ENCODE peak calls at places on chromosomes 2 and 18, in ten cellular contexts. I is GM12878, K is tibial nerve, S is upper lobe of right lung, Z is IMR-90, V is HFF-Myc, E is GM12865, O is fibroblast of the aortic adventitia, W is astrocyte, J is lower lobe of right lung. H is an unnamed sample.

GRCh38 chr18:63307555-63308200 is 11.9 kb downstream of the BCL2 start:
- DNase-seq in I (no peak), K (no peak), S (no peak), Z (no peak), V (no peak), E (no peak), O (no peak), W (peak), J (no peak), H (no peak)

GRCh38 chr18:8754995-8755955 is 49.9 kb downstream of the MTCL1 start:
- DNase-seq in I (peak), K (no peak), S (no peak), Z (peak), V (peak), E (peak), O (no peak), W (peak), J (no peak), H (no peak)

GRCh38 chr2:212892193-212892592 is 259.2 kb downstream of the IKZF2 start:
- DNase-seq in I (no peak), K (no peak), S (no peak), Z (peak), V (no peak), E (peak), O (peak), W (peak), J (no peak), H (peak)

GRCh38 chr2:122340246-122340645 is 584.8 kb downstream of the TSN start:
- DNase-seq in I (peak), K (no peak), S (no peak), Z (no peak), V (no peak), E (peak), O (no peak), W (no peak), J (no peak), H (peak)

GRCh38 chr2:102063360-102063947 is 71.7 kb downstream of the IL1R2 start:
- DNase-seq in I (no peak), K (no peak), S (peak), Z (peak), V (no peak), E (no peak), O (peak), W (peak), J (peak), H (no peak)

GRCh38 chr2:174510583-174511189 is 23.9 kb upstream of the GPR155 start:
- DNase-seq in I (no peak), K (no peak), S (no peak), Z (peak), V (peak), E (peak), O (no peak), W (peak), J (no peak), H (peak)

GRCh38 chr18:34055227-34055626 is 169.5 kb downstream of the NOL4 start:
- DNase-seq in I (no peak), K (no peak), S (no peak), Z (no peak), V (no peak), E (no peak), O (no peak), W (no peak), J (no peak), H (no peak)

GRCh38 chr2:45813003-45813601 is 161.6 kb downstream of the PRKCE start:
- DNase-seq in I (no peak), K (no peak), S (no peak), Z (peak), V (peak), E (no peak), O (peak), W (peak), J (no peak), H (no peak)

GRCh38 chr2:240886678-240887574 is 9.0 kb downstream of the MAB21L4 start:
- DNase-seq in I (no peak), K (no peak), S (peak), Z (no peak), V (no peak), E (no peak), O (no peak), W (no peak), J (peak), H (no peak)

GRCh38 chr2:240374085-240374907 is 61.2 kb upstream of the GPC1 start:
- DNase-seq in I (no peak), K (no peak), S (peak), Z (peak), V (peak), E (no peak), O (peak), W (peak), J (peak), H (peak)

GRCh38 chr2:123518387-123518786 is 506.7 kb upstream of the CNTNAP5 start:
- DNase-seq in I (no peak), K (no peak), S (no peak), Z (no peak), V (no peak), E (no peak), O (peak), W (no peak), J (no peak), H (peak)

GRCh38 chr2:136098441-136098840 is 19.5 kb downstream of the CXCR4 start:
- DNase-seq in I (no peak), K (no peak), S (no peak), Z (no peak), V (no peak), E (no peak), O (no peak), W (no peak), J (no peak), H (no peak)

GRCh38 chr18:23871410-23871809 is 143.1 kb upstream of the TTC39C start:
- DNase-seq in I (peak), K (no peak), S (no peak), Z (no peak), V (no peak), E (peak), O (no peak), W (peak), J (no peak), H (peak)

GRCh38 chr18:7524786-7525185 is 42.3 kb upstream of the PTPRM start:
- DNase-seq in I (no peak), K (no peak), S (no peak), Z (no peak), V (no peak), E (no peak), O (peak), W (no peak), J (no peak), H (no peak)

DNA sequence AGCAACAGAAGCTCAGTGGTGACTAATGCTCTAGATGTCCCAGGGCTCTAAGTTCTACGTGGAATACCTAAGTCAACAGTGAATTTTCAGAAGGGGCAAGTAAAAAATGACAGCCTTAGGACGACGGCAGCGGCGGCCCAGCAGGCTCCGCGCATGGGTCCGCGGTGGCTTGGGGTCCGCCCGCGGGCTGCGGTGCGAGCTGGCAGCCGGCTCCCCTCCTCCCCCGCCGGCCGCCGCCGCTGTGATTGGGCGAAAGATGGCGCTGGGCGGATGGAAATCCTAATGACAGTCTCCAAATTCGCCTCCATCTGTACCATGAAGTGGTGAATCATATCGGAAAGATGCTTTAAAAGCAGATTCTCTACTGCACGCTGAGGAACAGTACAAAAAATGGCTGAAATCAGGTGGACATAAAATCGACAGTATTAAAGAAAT is 74.7 kb downstream of the HNRNPLL start:
- DNase-seq in I (no peak), K (no peak), S (peak), Z (peak), V (no peak), E (peak), O (peak), W (peak), J (no peak), H (peak)
- TF ChIP-seq CTCF in I (no peak), K (no peak), S (no peak), Z (no peak), V (no peak), E (no peak), O (no peak), W (no peak), J (no peak), H (no peak)

GRCh38 chr2:10382313-10383061 is 65.6 kb downstream of the ODC1 start:
- DNase-seq in I (peak), K (no peak), S (peak), Z (no peak), V (no peak), E (peak), O (no peak), W (no peak), J (peak), H (no peak)
- H3K4me3 ChIP-seq in I (no peak), K (no peak), S (peak), Z (no peak), V (no peak), E (peak), O (no peak), W (no peak), J (peak), H (no peak)

DNA sequence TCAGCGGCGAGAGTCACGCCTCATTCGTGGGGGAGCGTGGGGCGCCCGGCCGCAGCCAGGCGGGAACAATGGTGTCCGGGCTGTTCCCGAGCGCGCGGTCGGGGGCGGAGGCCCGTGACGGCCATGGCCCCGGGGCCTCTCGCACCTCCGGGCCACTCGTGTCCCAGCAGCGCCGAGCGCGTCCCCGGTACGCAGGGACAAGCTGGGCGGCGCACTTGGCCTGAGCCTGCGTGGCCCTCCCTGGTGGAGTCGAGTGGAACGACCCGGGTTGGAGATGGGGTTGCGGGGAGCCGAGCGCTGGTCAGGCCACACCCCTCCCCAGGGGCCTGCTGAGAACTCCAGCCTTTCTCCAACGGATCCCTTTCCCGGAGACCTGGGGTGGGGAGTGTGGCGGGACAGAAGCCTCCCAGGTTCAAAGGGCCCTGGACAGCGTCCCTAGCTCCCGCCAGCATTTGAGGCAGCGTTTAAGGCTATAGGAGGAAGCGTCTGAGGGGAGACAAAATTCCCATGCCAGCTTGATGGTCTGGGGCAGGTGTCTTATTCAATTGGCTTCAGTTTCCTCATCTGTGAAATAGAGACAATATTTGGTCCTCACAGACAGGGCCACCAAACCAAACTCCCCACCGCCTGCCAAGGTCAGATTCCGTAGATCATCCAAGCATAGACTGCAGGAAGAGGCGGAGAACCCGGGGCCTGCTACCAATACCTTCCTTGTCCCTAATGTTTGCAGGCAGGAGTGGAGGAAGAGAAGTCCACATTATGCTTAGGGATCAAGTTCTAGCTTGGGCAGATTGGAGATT is 545 bp downstream of the CNDP2 start:
- DNase-seq in I (no peak), K (no peak), S (peak), Z (peak), V (no peak), E (peak), O (peak), W (peak), J (peak), H (peak)
- TF ChIP-seq CTCF in I (no peak), K (peak), S (peak), Z (no peak), V (no peak), E (no peak), O (peak), W (no peak), J (peak), H (no peak)

GRCh38 chr2:216634317-216635148 is 1.3 kb downstream of the IGFBP2 start:
- DNase-seq in I (no peak), K (no peak), S (no peak), Z (no peak), V (no peak), E (no peak), O (no peak), W (no peak), J (no peak), H (no peak)

GRCh38 chr2:216636570-216637450 is 3.6 kb downstream of the IGFBP2 start:
- DNase-seq in I (no peak), K (no peak), S (no peak), Z (peak), V (peak), E (no peak), O (no peak), W (peak), J (peak), H (peak)

GRCh38 chr2:216635701-216636541 is 2.7 kb downstream of the IGFBP2 start:
- DNase-seq in I (no peak), K (no peak), S (no peak), Z (no peak), V (no peak), E (no peak), O (no peak), W (peak), J (no peak), H (no peak)

GRCh38 chr2:216633616-216634316 is 546 bp downstream of the IGFBP2 start:
- DNase-seq in I (no peak), K (no peak), S (no peak), Z (no peak), V (no peak), E (no peak), O (no peak), W (no peak), J (no peak), H (no peak)

GRCh38 chr2:216635171-216635570 is 2.0 kb downstream of the IGFBP2 start:
- DNase-seq in I (no peak), K (no peak), S (no peak), Z (no peak), V (no peak), E (no peak), O (no peak), W (no peak), J (no peak), H (no peak)
- H3K4me3 ChIP-seq in I (no peak), K (no peak), S (peak), Z (no peak), V (peak), E (no peak), O (no peak), W (peak), J (peak), H (peak)

DNA sequence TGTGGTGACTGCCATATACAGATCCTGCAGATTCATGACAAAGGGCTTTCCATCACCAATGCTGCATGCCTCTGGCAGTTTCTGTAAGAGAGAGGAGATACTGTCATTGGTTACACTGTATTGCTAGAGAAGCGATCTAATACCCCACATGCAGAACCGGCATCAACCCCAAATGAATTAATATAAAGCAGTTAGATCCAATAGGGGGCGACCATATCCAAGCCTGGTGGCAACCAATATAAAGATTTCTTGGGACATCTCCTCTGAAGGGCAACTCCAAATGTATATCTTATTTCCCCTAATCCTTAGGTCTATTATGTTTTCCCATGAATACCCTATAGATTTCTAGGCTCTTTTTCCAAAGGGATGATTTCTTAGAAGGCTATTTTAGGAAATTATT is 17.4 kb upstream of the IHH start:
- DNase-seq in I (no peak), K (no peak), S (no peak), Z (no peak), V (no peak), E (no peak), O (no peak), W (no peak), J (no peak), H (no peak)
- TF ChIP-seq CTCF in I (no peak), K (no peak), S (no peak), Z (no peak), V (no peak), E (no peak), O (no peak), W (no peak), J (no peak), H (no peak)

GRCh38 chr2:237150186-237150585 is 64.5 kb downstream of the COPS8 start:
- DNase-seq in I (no peak), K (no peak), S (no peak), Z (no peak), V (no peak), E (no peak), O (no peak), W (no peak), J (no peak), H (no peak)

GRCh38 chr2:237148624-237149023 is 62.9 kb downstream of the COPS8 start:
- DNase-seq in I (no peak), K (no peak), S (no peak), Z (no peak), V (no peak), E (no peak), O (no peak), W (no peak), J (no peak), H (no peak)

GRCh38 chr2:237147317-237147716 is 61.6 kb downstream of the COPS8 start:
- DNase-seq in I (no peak), K (no peak), S (no peak), Z (no peak), V (no peak), E (no peak), O (no peak), W (no peak), J (no peak), H (no peak)

GRCh38 chr2:237150831-237151230 is 65.1 kb downstream of the COPS8 start:
- DNase-seq in I (no peak), K (no peak), S (no peak), Z (no peak), V (no peak), E (no peak), O (no peak), W (no peak), J (no peak), H (peak)

DNA sequence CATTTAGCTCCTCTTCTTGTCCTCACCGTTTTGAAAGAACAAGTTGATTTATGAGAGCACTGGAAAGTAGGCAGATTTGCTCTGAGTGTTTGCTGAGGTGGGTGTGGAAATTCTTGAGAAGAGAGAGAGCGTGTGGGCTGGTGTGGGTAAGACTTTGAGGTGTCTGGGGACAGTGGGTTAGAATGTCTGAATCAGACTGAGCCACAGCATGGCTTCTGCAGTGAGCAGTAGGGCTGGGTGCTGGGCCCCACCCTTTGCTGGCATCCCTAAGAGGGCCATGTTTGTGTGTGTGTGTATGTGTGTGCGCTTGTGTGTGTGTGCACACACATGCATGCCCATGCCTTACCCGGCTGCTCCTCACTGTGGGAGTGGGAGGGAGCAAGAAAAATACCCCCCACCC is 63.7 kb downstream of the COPS8 start:
- DNase-seq in I (no peak), K (no peak), S (peak), Z (peak), V (no peak), E (no peak), O (no peak), W (peak), J (peak), H (peak)
- H3K4me3 ChIP-seq in I (no peak), K (no peak), S (no peak), Z (no peak), V (no peak), E (no peak), O (no peak), W (no peak), J (no peak), H (no peak)

DNA sequence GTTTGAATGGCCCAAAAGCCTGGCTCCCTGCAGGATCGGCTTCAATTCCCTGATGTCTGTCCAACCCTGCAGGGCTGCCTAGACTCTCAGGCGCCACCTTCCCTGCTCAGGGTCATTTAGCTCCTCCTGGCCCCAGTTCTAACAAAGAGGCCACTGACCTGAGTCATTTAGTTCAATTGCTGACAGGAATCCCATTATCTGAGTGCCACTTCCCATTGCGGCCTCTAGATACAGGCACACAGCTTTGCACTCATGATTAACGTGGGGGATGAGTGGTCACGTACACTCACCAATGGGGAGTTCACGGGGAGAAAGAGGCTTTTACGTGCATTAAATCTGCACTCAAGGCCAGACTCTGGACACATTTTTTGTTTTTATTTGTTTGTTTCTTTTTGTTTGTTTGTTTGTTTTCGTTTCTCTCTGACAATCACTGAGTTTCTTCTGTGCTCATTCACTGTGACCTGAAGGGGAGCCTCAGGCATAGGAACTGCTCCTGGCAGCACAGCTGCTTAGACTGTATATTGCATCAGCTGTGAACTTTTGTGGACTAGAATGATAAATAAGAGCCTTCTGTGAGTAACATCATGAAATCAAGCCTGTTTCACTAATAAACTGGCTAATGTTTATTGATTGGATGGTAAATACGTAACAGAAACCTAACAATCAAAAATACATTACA is 118.9 kb upstream of the CTNNA2 start:
- DNase-seq in I (no peak), K (no peak), S (no peak), Z (no peak), V (no peak), E (no peak), O (no peak), W (peak), J (no peak), H (no peak)
- TF ChIP-seq CTCF in I (no peak), K (no peak), S (no peak), Z (no peak), V (no peak), E (no peak), O (no peak), W (no peak), J (no peak), H (no peak)

GRCh38 chr18:22166070-22166972 is 3.1 kb upstream of the GATA6 start:
- DNase-seq in I (no peak), K (no peak), S (peak), Z (no peak), V (no peak), E (no peak), O (peak), W (no peak), J (no peak), H (no peak)
- H3K4me3 ChIP-seq in I (no peak), K (no peak), S (peak), Z (no peak), V (no peak), E (no peak), O (peak), W (no peak), J (peak), H (no peak)